ENCODE peak calls at places on chromosomes 16 and 17, in nine cellular contexts. F, U, I, R, K, P, V, T and Z are unnamed samples. For H3K36me3, the result is how much of the 10 kb centered on the place peaks cover.

GRCh38 chr17:9209781-9210370 is 188.6 kb downstream of the NTN1 start:
- DNase-seq in F (no peak), U (no peak), I (no peak), R (no peak), K (no peak), P (no peak), V (no peak), T (no peak), Z (no peak)

GRCh38 chr17:65020284-65020683 is 36.3 kb downstream of the GNA13 start:
- DNase-seq in F (no peak), U (no peak), I (no peak), R (peak), K (no peak), P (no peak), V (no peak), T (no peak), Z (no peak)

GRCh38 chr17:44008205-44008909 is 3.9 kb downstream of the NAGS start:
- DNase-seq in F (peak), U (no peak), I (no peak), R (no peak), K (no peak), P (no peak), V (no peak), T (no peak), Z (no peak)

GRCh38 chr17:47848198-47848513 is 2.8 kb downstream of the SP6 start:
- DNase-seq in F (no peak), U (no peak), I (no peak), R (no peak), K (no peak), P (no peak), V (no peak), T (no peak), Z (no peak)

GRCh38 chr16:77364770-77365169 is 70.1 kb downstream of the ADAMTS18 start:
- DNase-seq in F (no peak), U (no peak), I (no peak), R (no peak), K (no peak), P (no peak), V (no peak), T (no peak), Z (no peak)

GRCh38 chr16:88741368-88741767 is 35.1 kb downstream of the CTU2 start:
- DNase-seq in F (no peak), U (no peak), I (no peak), R (no peak), K (no peak), P (no peak), V (no peak), T (no peak), Z (no peak)

GRCh38 chr16:69924777-69925191 is 26.4 kb upstream of the CLEC18A start:
- DNase-seq in F (no peak), U (peak), I (peak), R (peak), K (no peak), P (peak), V (peak), T (peak), Z (peak)

GRCh38 chr16:74297296-74297665 is 667 bp downstream of the PSMD7 start:
- DNase-seq in F (peak), U (no peak), I (no peak), R (peak), K (no peak), P (no peak), V (peak), T (no peak), Z (no peak)

GRCh38 chr17:57327176-57327970 is 71.0 kb downstream of the MSI2 start:
- DNase-seq in F (no peak), U (no peak), I (no peak), R (no peak), K (no peak), P (no peak), V (no peak), T (no peak), Z (no peak)

GRCh38 chr16:66228791-66229190 is 137.7 kb upstream of the CDH5 start:
- DNase-seq in F (no peak), U (peak), I (no peak), R (peak), K (peak), P (no peak), V (no peak), T (no peak), Z (peak)

GRCh38 chr17:15404116-15404730 is 62.8 kb upstream of the TEKT3 start:
- DNase-seq in F (no peak), U (no peak), I (no peak), R (peak), K (no peak), P (no peak), V (no peak), T (no peak), Z (no peak)

GRCh38 chr17:71821512-71821911 is 299.3 kb upstream of the SOX9 start:
- DNase-seq in F (no peak), U (no peak), I (no peak), R (no peak), K (no peak), P (no peak), V (no peak), T (no peak), Z (no peak)

GRCh38 chr16:11612110-11612981 is 25.6 kb upstream of the LITAF start:
- DNase-seq in F (no peak), U (no peak), I (peak), R (no peak), K (no peak), P (peak), V (no peak), T (no peak), Z (no peak)

GRCh38 chr17:81393684-81394376 is 1.4 kb upstream of the BAHCC1 start:
- DNase-seq in F (peak), U (peak), I (peak), R (peak), K (peak), P (peak), V (peak), T (peak), Z (peak)

GRCh38 chr17:68383443-68384321 is 73.6 kb downstream of the WIPI1 start:
- DNase-seq in F (no peak), U (peak), I (no peak), R (peak), K (peak), P (peak), V (peak), T (no peak), Z (no peak)

GRCh38 chr16:47725188-47725695 is 264.1 kb downstream of the PHKB start:
- DNase-seq in F (no peak), U (no peak), I (no peak), R (no peak), K (no peak), P (no peak), V (no peak), T (no peak), Z (no peak)

GRCh38 chr16:27326738-27327585 is 13.2 kb downstream of the IL4R start:
- DNase-seq in F (peak), U (peak), I (peak), R (peak), K (peak), P (peak), V (peak), T (peak), Z (peak)

GRCh38 chr16:75099738-75100615 is 16.6 kb downstream of the LDHD start:
- DNase-seq in F (peak), U (no peak), I (no peak), R (no peak), K (no peak), P (no peak), V (no peak), T (peak), Z (no peak)

GRCh38 chr17:82734987-82735866 is at the start of gene FN3K:
- DNase-seq in F (no peak), U (peak), I (peak), R (peak), K (peak), P (peak), V (peak), T (peak), Z (peak)

GRCh38 chr16:84648595-84649510 is 542 bp downstream of the KLHL36 start:
- DNase-seq in F (peak), U (peak), I (peak), R (no peak), K (no peak), P (peak), V (peak), T (peak), Z (peak)

GRCh38 chr17:38416840-38417209 is 11.4 kb upstream of the ARHGAP23 start:
- DNase-seq in F (peak), U (no peak), I (no peak), R (no peak), K (no peak), P (peak), V (no peak), T (no peak), Z (no peak)

GRCh38 chr16:26569793-26570192 is 496.9 kb upstream of the C16orf82 start:
- DNase-seq in F (peak), U (no peak), I (no peak), R (no peak), K (no peak), P (no peak), V (no peak), T (peak), Z (no peak)

GRCh38 chr17:11240841-11241610 is at the start of gene SHISA6:
- DNase-seq in F (no peak), U (no peak), I (no peak), R (no peak), K (peak), P (no peak), V (peak), T (no peak), Z (no peak)

GRCh38 chr17:17110520-17110919 is 68.3 kb downstream of the MPRIP start:
- DNase-seq in F (no peak), U (no peak), I (no peak), R (no peak), K (no peak), P (no peak), V (no peak), T (no peak), Z (no peak)

GRCh38 chr17:17111401-17112393 is 69.4 kb downstream of the MPRIP start:
- DNase-seq in F (no peak), U (no peak), I (peak), R (no peak), K (no peak), P (no peak), V (no peak), T (no peak), Z (no peak)

GRCh38 chr17:17108681-17109049 is 66.4 kb downstream of the MPRIP start:
- DNase-seq in F (no peak), U (no peak), I (peak), R (no peak), K (no peak), P (peak), V (no peak), T (no peak), Z (peak)

GRCh38 chr17:17109231-17109630 is 67.0 kb downstream of the MPRIP start:
- DNase-seq in F (peak), U (no peak), I (peak), R (no peak), K (no peak), P (no peak), V (no peak), T (no peak), Z (no peak)

GRCh38 chr17:17109896-17110295 is 67.6 kb downstream of the MPRIP start:
- DNase-seq in F (no peak), U (no peak), I (no peak), R (no peak), K (no peak), P (peak), V (no peak), T (no peak), Z (peak)
- H3K27ac ChIP-seq in F (no peak), U (no peak), I (peak), R (no peak), K (peak), P (peak), V (no peak), T (peak), Z (peak)

GRCh38 chr17:77279448-77280303 is 138.9 kb downstream of the SEC14L1 start:
- DNase-seq in F (no peak), U (no peak), I (no peak), R (peak), K (no peak), P (peak), V (no peak), T (no peak), Z (no peak)

GRCh38 chr17:77282524-77283515 is 142.1 kb downstream of the SEC14L1 start:
- DNase-seq in F (peak), U (peak), I (no peak), R (peak), K (no peak), P (peak), V (no peak), T (no peak), Z (no peak)

GRCh38 chr17:77280304-77280910 is 139.6 kb downstream of the SEC14L1 start:
- DNase-seq in F (no peak), U (no peak), I (peak), R (peak), K (no peak), P (no peak), V (no peak), T (no peak), Z (no peak)

GRCh38 chr17:77281904-77282367 is 141.2 kb downstream of the SEC14L1 start:
- DNase-seq in F (peak), U (no peak), I (no peak), R (no peak), K (no peak), P (no peak), V (no peak), T (no peak), Z (no peak)

DNA sequence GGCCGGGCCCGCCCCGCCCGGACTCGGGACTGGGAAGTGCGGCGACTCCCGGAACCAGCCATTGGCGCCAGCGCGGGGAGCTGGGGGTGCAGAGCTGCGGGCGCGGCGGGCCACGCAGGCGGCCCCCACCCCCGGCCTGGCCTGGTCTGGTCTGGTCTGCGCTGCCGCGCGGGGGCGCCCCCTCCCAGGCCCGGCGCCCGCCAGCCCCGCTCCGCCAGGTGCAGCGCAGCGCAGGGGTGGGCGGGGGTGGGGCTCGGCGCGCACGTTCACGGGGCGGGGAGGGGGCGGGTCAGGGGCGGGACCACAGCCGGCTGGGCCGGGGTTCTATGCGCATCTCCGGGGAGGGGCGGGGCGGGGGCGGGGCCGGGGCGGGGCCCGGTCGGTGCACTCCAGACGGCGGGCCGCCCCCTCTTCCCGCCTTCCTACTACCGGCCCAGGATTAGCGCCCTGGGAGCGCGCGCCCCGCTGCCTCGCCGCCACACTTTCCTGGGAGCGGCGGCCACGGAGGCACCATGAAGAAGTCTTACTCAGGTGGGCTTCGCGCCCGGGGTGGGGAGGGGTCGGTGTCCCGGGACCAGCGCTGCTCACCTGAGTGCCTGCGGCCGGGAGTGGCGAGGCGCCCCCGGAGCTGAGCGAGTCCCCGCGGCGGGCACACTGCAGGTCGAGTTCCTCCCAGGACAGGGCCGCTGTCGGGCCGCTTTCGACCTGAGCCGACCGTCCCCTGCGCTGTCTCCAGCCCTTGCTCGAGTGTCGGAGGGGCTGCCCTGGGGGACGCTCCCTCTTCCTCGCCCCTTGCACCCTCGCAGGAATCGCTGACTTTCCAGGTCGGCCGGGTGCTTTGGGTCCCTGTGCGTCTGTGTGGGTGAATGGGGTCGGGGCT is 140.5 kb downstream of the SEC14L1 start:
- DNase-seq in F (peak), U (peak), I (peak), R (peak), K (no peak), P (peak), V (peak), T (no peak), Z (no peak)
- TF ChIP-seq CTCF in F (peak), U (no peak), I (peak), R (peak), K (no peak), P (no peak), V (peak), T (no peak), Z (no peak)

GRCh38 chr16:1638757-1639156 is 26.6 kb downstream of the CRAMP1 start:
- DNase-seq in F (no peak), U (no peak), I (no peak), R (no peak), K (no peak), P (no peak), V (no peak), T (no peak), Z (no peak)
- H3K36me3 ChIP-seq in F (half or more), U (under half), I (half or more), R (half or more), K (half or more), P (half or more), V (half or more), T (under half), Z (half or more)

GRCh38 chr16:80806957-80807356 is 2.6 kb upstream of the CDYL2 start:
- DNase-seq in F (no peak), U (no peak), I (no peak), R (peak), K (no peak), P (no peak), V (no peak), T (no peak), Z (no peak)
- H3K27ac ChIP-seq in F (no peak), U (no peak), I (peak), R (no peak), K (no peak), P (no peak), V (no peak), T (no peak), Z (no peak)

GRCh38 chr16:5918553-5919127 is 821.0 kb upstream of the EEF2KMT start:
- DNase-seq in F (no peak), U (no peak), I (no peak), R (no peak), K (no peak), P (no peak), V (no peak), T (no peak), Z (no peak)
- TF ChIP-seq CTCF in F (peak), U (no peak), I (no peak), R (no peak), K (no peak), P (no peak), V (no peak), T (no peak), Z (no peak)

GRCh38 chr16:16107839-16108238 is 115.5 kb downstream of the ABCC6 start:
- DNase-seq in F (no peak), U (no peak), I (no peak), R (no peak), K (no peak), P (no peak), V (no peak), T (no peak), Z (no peak)
- H3K36me3 ChIP-seq in F (half or more), U (under half), I (half or more), R (half or more), K (half or more), P (half or more), V (half or more), T (under half), Z (half or more)

GRCh38 chr16:57845115-57845514 is 42.8 kb upstream of the KIFC3 start:
- DNase-seq in F (no peak), U (no peak), I (no peak), R (no peak), K (no peak), P (no peak), V (no peak), T (no peak), Z (no peak)

GRCh38 chr16:57843400-57843799 is 41.1 kb upstream of the KIFC3 start:
- DNase-seq in F (no peak), U (no peak), I (no peak), R (no peak), K (no peak), P (no peak), V (no peak), T (no peak), Z (peak)

GRCh38 chr16:57848181-57848580 is 45.9 kb upstream of the KIFC3 start:
- DNase-seq in F (no peak), U (no peak), I (no peak), R (no peak), K (no peak), P (no peak), V (no peak), T (no peak), Z (peak)

GRCh38 chr16:57844416-57845030 is 42.2 kb upstream of the KIFC3 start:
- DNase-seq in F (no peak), U (no peak), I (no peak), R (no peak), K (no peak), P (no peak), V (no peak), T (no peak), Z (peak)

DNA sequence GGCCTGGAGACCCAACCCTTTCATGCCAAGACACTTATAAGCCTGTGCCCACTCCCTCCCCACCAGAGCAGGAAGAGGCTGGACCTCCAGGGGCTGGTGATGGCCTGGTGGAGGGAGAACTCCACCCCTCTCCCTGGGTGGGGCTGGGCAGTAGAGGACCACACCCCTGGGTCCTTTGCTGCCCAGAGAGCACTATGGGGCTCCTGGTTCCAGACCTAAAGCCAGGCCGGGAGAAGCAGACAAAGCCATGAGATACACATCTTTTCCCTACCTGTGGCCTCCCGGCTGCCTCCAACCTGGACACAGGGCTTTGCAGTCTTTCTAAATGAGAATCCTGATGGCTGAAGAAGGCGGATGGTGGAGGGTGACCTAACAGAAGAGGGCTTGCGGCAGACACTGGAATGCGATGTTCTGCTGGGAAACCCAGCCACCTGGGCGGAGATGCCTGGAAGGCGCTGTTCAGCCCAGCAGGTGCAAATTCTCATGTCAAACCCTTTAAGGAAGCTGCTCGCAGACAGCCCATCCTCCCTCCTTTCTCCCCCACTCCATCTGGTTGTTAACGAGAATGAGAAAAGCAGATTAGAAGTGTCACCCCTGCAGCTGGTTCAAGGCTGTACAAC is 43.9 kb upstream of the KIFC3 start:
- DNase-seq in F (no peak), U (no peak), I (no peak), R (no peak), K (no peak), P (no peak), V (no peak), T (no peak), Z (no peak)
- H3K27ac ChIP-seq in F (no peak), U (no peak), I (no peak), R (no peak), K (no peak), P (no peak), V (no peak), T (no peak), Z (no peak)